ENCODE peak calls at places on chromosome 1, in seven cellular contexts. F is mucosa of descending colon; K is NCI-H1105; Z is nucleus accumbens; R is iPS-NIHi11; O is activated T-helper 1 cell treated with anti-CD3 and anti-CD28 coated beads, Interleukin-2, amount 50 U/mL, for 16 hours; B is aorta. L is an unnamed sample.
A peak's percentile ranks its signal among the peaks of the same experiment; 100 is the strongest.

GRCh38 chr1:208511242-208511860 is 267.2 kb upstream of the PLXNA2 start:
- DNase-seq in F (no peak), O (no peak), R (no peak), B (no peak), Z (no peak), K (no peak), L (no peak)

GRCh38 chr1:95003433-95003738 is 69.4 kb downstream of the ALG14 start:
- DNase-seq in R (no peak), O (no peak), Z (no peak), B (no peak), F (no peak), K (no peak), L (no peak)

GRCh38 chr1:180219776-180220175 is 10.3 kb upstream of the LHX4 start:
- DNase-seq in O (no peak), R (no peak), B (no peak), F (no peak), K (no peak), Z (no peak), L (no peak)

GRCh38 chr1:26020390-26020789 is 1.2 kb upstream of the EXTL1 start:
- DNase-seq in F (no peak), K (no peak), R (no peak), B (no peak), Z (no peak), O (no peak), L (no peak)

GRCh38 chr1:81733465-81733864 is 67.3 kb upstream of the ADGRL2 start:
- DNase-seq in B (no peak), F (no peak), R (no peak), Z (no peak), O (no peak), K (no peak), L (no peak)

GRCh38 chr1:22325531-22326371 is 125.9 kb upstream of the ZBTB40 start:
- DNase-seq in F (no peak), B (peak; percentile 55), O (no peak), Z (no peak), R (no peak), K (no peak), L (no peak)

GRCh38 chr1:220300442-220301121 is 28.3 kb upstream of the RAB3GAP2 start:
- DNase-seq in K (no peak), B (peak; percentile 81), R (peak; percentile 47), F (peak; percentile 23), O (no peak), Z (peak; percentile 4), L (peak; percentile 39)

GRCh38 chr1:103194060-103194459 is 85.7 kb upstream of the COL11A1 start:
- DNase-seq in K (no peak), O (no peak), F (no peak), B (no peak), R (no peak), Z (no peak), L (no peak)

GRCh38 chr1:87151500-87152421 is 176.9 kb upstream of the LMO4 start:
- DNase-seq in R (peak; percentile 82), K (no peak), O (no peak), F (peak; percentile 65), Z (peak; percentile 44), B (peak; percentile 91), L (peak; percentile 90)

GRCh38 chr1:25757846-25758185 is 42.2 kb upstream of the SELENON start:
- DNase-seq in R (no peak), F (no peak), B (no peak), K (no peak), Z (no peak), O (no peak), L (peak; percentile 53)

GRCh38 chr1:17033481-17033880 is 20.4 kb downstream of the SDHB start:
- DNase-seq in Z (no peak), R (no peak), O (no peak), K (no peak), F (no peak), B (no peak), L (no peak)

GRCh38 chr1:104795931-104796330 is 1046.2 kb downstream of the AMY1C start:
- DNase-seq in F (no peak), R (no peak), B (no peak), Z (no peak), K (no peak), O (no peak), L (no peak)

GRCh38 chr1:209704584-209704983 is at the start of gene HSD11B1:
- DNase-seq in K (no peak), O (no peak), F (peak; percentile 53), B (peak; percentile 79), Z (no peak), R (no peak), L (no peak)

GRCh38 chr1:10210841-10211804 is 753 bp downstream of the KIF1B start:
- DNase-seq in O (no peak), F (peak; percentile 82), Z (peak; percentile 90), B (peak; percentile 96), R (peak; percentile 72), K (peak; percentile 57), L (peak; percentile 82)

GRCh38 chr1:114609826-114610225 is 28.4 kb upstream of the BCAS2 start:
- DNase-seq in B (no peak), K (no peak), Z (no peak), R (no peak), F (no peak), O (no peak), L (no peak)

GRCh38 chr1:119964673-119965363 is 68.5 kb upstream of the ADAM30 start:
- DNase-seq in K (no peak), B (no peak), O (no peak), F (no peak), R (no peak), Z (no peak), L (no peak)